ENCODE peak calls at places on chromosomes 5 and 9, in six cellular contexts. P, K, U, J, Z and S are unnamed samples.

GRCh38 chr5:66851306-66851705 is 255.1 kb downstream of the MAST4 start:
- DNase-seq in J (no peak), P (no peak), K (peak; percentile 60), Z (no peak), U (no peak), S (no peak)

GRCh38 chr9:72441296-72442211 is 76.5 kb upstream of the ZFAND5 start:
- DNase-seq in U (no peak), K (peak; percentile 81), J (no peak), Z (no peak), P (no peak), S (no peak)

GRCh38 chr9:121651295-121652036 is at the start of gene DAB2IP:
- DNase-seq in K (peak; percentile 11), J (peak; percentile 77), P (peak; percentile 90), U (peak; percentile 93), Z (peak; percentile 29), S (no peak)

GRCh38 chr5:140221697-140222223 is 46.8 kb downstream of the CYSTM1 start:
- DNase-seq in J (no peak), P (no peak), K (peak; percentile 88), U (no peak), Z (peak; percentile 87), S (peak; percentile 52)

GRCh38 chr5:54049144-54049543 is 261.2 kb downstream of the ARL15 start:
- DNase-seq in U (no peak), J (no peak), P (no peak), K (no peak), Z (no peak), S (no peak)

GRCh38 chr9:16611001-16611400 is 259.5 kb downstream of the BNC2 start:
- DNase-seq in J (no peak), Z (peak; percentile 37), P (no peak), U (no peak), K (no peak), S (peak; percentile 45)

GRCh38 chr9:77177894-77178794 is 810 bp downstream of the VPS13A start:
- DNase-seq in U (peak; percentile 39), Z (peak; percentile 38), J (peak; percentile 57), P (peak; percentile 66), K (peak; percentile 33), S (no peak)

GRCh38 chr5:108101105-108101504 is 280.8 kb downstream of the FBXL17 start:
- DNase-seq in U (no peak), P (no peak), J (no peak), K (no peak), Z (no peak), S (no peak)

GRCh38 chr5:88480766-88481499 is 212.3 kb upstream of the TMEM161B start:
- DNase-seq in P (no peak), J (no peak), U (no peak), K (no peak), Z (no peak), S (peak; percentile 27)

GRCh38 chr5:151173711-151174611 is 16.4 kb upstream of the ANXA6 start:
- DNase-seq in U (no peak), K (no peak), J (no peak), Z (no peak), P (no peak), S (no peak)

GRCh38 chr9:132406554-132407122 is at the start of gene TTF1:
- DNase-seq in K (peak; percentile 91), U (peak; percentile 94), J (peak; percentile 89), P (peak; percentile 94), Z (peak; percentile 90), S (peak; percentile 80)

GRCh38 chr5:178236685-178237084 is 4.1 kb upstream of the PHYKPL start:
- DNase-seq in P (no peak), J (peak; percentile 70), Z (no peak), U (no peak), K (no peak), S (no peak)

GRCh38 chr5:72245517-72246238 is 74.4 kb downstream of the MRPS27 start:
- DNase-seq in U (peak; percentile 72), K (no peak), P (no peak), Z (no peak), J (no peak), S (no peak)

GRCh38 chr5:38707352-38708324 is 138.2 kb upstream of the OSMR start:
- DNase-seq in Z (no peak), P (no peak), J (no peak), K (no peak), U (peak; percentile 29), S (no peak)

DNA sequence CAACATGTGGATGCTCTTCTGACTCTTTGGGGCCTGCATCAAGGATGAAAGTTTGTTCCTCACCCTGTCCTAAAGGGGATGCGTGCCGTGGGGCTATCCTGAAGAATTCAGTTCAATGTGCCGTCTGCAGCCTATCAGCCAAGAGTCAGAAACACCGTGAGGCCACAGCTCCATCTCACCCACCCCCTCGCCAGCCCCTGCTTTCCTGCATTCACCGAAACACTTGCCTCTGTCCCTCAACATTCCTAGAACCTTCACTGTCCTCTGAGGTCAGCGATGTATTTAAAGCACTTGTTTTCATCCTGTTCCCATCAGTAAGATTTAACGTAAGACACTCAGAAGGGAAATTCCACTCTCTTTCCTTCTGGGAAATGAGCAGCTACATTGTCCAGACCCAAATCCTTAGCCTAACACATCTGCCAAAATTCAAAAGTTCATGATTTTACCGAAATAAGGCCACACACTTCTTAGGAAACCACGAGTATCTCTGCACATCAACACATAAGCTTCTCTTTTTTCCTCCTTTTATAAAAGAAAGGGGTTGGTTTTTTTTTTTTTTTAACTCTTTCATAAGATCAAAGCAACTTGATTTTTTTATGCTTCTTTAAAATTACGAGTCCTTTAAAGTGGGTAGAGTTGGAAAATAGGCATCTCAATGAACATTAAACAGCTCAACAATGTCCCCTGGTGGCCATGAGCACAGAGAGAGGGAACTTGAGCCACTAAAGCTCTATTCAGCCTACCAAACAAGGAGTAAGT is 100.7 kb downstream of the SUSD1 start:
- DNase-seq in U (peak; percentile 69), J (peak; percentile 69), K (peak; percentile 75), Z (peak; percentile 88), P (peak; percentile 83), S (peak; percentile 83)
- H3K4me3 ChIP-seq in U (no peak overlapping the region), J (no peak overlapping the region), K (no peak overlapping the region), Z (no peak overlapping the region), P (no peak overlapping the region), S (no peak overlapping the region)

DNA sequence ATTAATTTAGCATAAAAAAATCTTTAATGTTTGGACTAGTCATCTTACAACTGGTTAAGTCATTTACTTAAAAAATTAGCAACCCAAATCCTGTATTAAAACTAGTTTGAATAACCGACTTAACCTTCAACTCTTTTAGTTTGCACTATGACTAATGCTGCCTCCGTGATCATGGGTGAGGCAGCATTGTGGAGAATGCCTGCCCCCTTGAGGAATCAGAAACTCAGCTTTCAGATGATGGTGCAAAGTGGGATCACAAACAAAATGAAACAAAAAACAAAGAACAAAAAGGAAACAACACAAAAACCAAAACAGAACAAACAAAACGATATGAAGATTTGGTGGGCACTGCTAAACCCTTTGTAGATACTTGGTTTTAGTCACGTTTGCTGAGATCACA is 127.0 kb upstream of the PALM2AKAP2 start:
- DNase-seq in P (peak; percentile 56), Z (peak; percentile 43), U (no peak), K (peak; percentile 74), J (no peak), S (peak; percentile 24)
- TF ChIP-seq CTCF in P (peak; percentile 56), Z (peak; percentile 56), U (peak; percentile 6), K (peak; percentile 62), J (no peak), S (peak; percentile 80)

DNA sequence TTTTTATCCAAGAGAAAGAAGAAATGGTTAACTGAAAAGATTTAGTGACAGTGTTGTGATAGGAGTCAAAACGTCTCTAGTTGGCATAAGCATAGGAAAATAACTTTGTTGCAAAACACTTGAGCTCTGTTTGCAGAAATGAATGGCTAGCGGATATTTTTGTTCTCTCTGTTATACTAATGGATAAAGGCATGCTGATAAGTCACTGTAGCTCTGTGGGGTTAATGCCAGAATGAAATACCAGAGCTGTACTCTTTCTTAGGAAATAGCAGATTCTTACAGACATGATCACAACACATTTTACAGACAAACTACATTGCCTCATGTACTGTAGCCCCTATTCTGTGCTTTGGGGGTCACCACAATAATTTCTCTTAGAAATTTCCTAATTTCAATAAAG is 202.8 kb downstream of the DMRTA1 start:
- DNase-seq in U (no peak), P (no peak), K (no peak), Z (peak; percentile 66), J (no peak), S (no peak)
- H3K4me3 ChIP-seq in U (no peak overlapping the region), P (no peak overlapping the region), K (no peak overlapping the region), Z (no peak overlapping the region), J (no peak overlapping the region), S (no peak overlapping the region)

DNA sequence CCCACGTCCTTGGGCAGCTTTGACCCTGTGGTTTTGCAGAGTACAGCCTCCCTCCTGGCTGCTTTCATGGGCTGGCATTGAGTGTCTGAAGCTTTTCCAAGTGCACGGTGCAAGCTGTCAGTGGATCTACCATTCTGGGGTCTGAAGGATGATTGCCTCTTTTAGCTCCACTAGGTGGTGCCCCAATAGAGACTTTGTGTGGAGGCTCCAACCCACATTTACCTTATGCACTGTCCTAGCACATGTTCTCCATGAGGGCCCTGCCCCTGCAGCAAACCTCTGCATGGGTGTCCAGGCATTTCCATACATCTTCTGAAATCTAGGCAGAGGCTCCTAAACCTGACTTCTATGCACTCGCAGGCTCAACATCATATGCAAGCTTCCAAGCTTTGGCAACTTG is 644.2 kb upstream of the CDH9 start:
- DNase-seq in J (no peak), Z (no peak), P (peak; percentile 5), U (peak; percentile 48), K (peak; percentile 46), S (no peak)
- TF ChIP-seq CTCF in J (no peak), Z (no peak), P (no peak), U (peak; percentile 66), K (peak; percentile 41), S (peak; percentile 11)

GRCh38 chr5:17118631-17119030 is 98.8 kb upstream of the BASP1 start:
- DNase-seq in K (peak; percentile 95), P (peak; percentile 69), J (peak; percentile 28), Z (peak; percentile 89), U (no peak), S (peak; percentile 40)

GRCh38 chr5:17114233-17114632 is 103.2 kb upstream of the BASP1 start:
- DNase-seq in K (peak; percentile 49), J (no peak), Z (no peak), P (no peak), U (no peak), S (no peak)

GRCh38 chr5:17114715-17115599 is 102.5 kb upstream of the BASP1 start:
- DNase-seq in J (no peak), Z (no peak), K (no peak), P (no peak), U (no peak), S (no peak)

GRCh38 chr5:17113174-17113941 is 104.1 kb upstream of the BASP1 start:
- DNase-seq in Z (peak; percentile 31), K (no peak), U (no peak), P (no peak), J (no peak), S (peak; percentile 95)
- H3K4me3 ChIP-seq in Z (peak overlapping the region; percentile 10), K (no peak overlapping the region), U (no peak overlapping the region), P (no peak overlapping the region), J (no peak overlapping the region), S (no peak overlapping the region)

GRCh38 chr9:20462410-20462809 is 159.9 kb downstream of the MLLT3 start:
- DNase-seq in J (no peak), P (no peak), K (no peak), U (peak; percentile 8), Z (no peak), S (no peak)
- TF ChIP-seq CTCF in J (no peak), P (no peak), K (no peak), U (peak; percentile 66), Z (peak; percentile 14), S (no peak)